ENCODE peak calls at places on chromosomes 1 and 21, in four cellular contexts. X is IMR-90, E is H9, I is H1. V is an unnamed sample.

GRCh38 chr1:152328801-152329391 is 3.9 kb upstream of the FLG start:
- DNase-seq in E (no peak), I (no peak), X (no peak), V (no peak)

GRCh38 chr1:113109908-113110554 is 37.0 kb downstream of the LRIG2 start:
- DNase-seq in E (no peak), I (no peak), X (peak; percentile 98), V (no peak)

GRCh38 chr21:45202889-45203288 is 84.8 kb downstream of the POFUT2 start:
- DNase-seq in X (no peak), E (no peak), I (no peak), V (no peak)

GRCh38 chr1:4700801-4701200 is 46.4 kb downstream of the AJAP1 start:
- DNase-seq in E (no peak), I (no peak), X (no peak), V (no peak)

GRCh38 chr1:230867903-230868735 is at the start of gene C1orf198:
- DNase-seq in E (peak; percentile 85), X (no peak), I (no peak), V (peak; percentile 71)

GRCh38 chr1:201740086-201740541 is 88.8 kb upstream of the IPO9 start:
- DNase-seq in X (no peak), E (peak; percentile 56), I (no peak), V (peak; percentile 72)

GRCh38 chr1:109466440-109467300 is at the start of gene SYPL2:
- DNase-seq in I (no peak), E (peak; percentile 81), X (peak; percentile 12), V (peak; percentile 42)

GRCh38 chr1:154334647-154335350 is 9.5 kb downstream of the ATP8B2 start:
- DNase-seq in X (peak; percentile 82), E (peak; percentile 85), I (no peak), V (peak; percentile 89)

GRCh38 chr1:111880866-111881837 is 108.3 kb downstream of the KCND3 start:
- DNase-seq in E (no peak), I (no peak), X (no peak), V (no peak)

GRCh38 chr1:185645201-185645640 is 89.0 kb upstream of the HMCN1 start:
- DNase-seq in E (no peak), I (peak; percentile 13), X (no peak), V (peak; percentile 94)

GRCh38 chr21:42081138-42081537 is 10.0 kb downstream of the UMODL1 start:
- DNase-seq in E (no peak), X (no peak), I (no peak), V (no peak)

GRCh38 chr1:230270940-230271325 is 155.2 kb downstream of the PGBD5 start:
- DNase-seq in I (no peak), X (no peak), E (no peak), V (no peak)

GRCh38 chr1:241934181-241934815 is 23.3 kb upstream of the BECN2 start:
- DNase-seq in I (peak; percentile 13), X (no peak), E (peak; percentile 77), V (peak; percentile 96)

GRCh38 chr1:209202826-209203439 is 380.6 kb upstream of the CAMK1G start:
- DNase-seq in I (no peak), E (no peak), X (peak; percentile 64), V (peak; percentile 62)

GRCh38 chr1:40664167-40664537 is 1.3 kb downstream of the RIMS3 start:
- DNase-seq in E (no peak), X (no peak), I (no peak), V (no peak)

GRCh38 chr1:6270432-6270831 is 9.5 kb upstream of the GPR153 start:
- DNase-seq in I (no peak), X (no peak), E (no peak), V (no peak)

DNA sequence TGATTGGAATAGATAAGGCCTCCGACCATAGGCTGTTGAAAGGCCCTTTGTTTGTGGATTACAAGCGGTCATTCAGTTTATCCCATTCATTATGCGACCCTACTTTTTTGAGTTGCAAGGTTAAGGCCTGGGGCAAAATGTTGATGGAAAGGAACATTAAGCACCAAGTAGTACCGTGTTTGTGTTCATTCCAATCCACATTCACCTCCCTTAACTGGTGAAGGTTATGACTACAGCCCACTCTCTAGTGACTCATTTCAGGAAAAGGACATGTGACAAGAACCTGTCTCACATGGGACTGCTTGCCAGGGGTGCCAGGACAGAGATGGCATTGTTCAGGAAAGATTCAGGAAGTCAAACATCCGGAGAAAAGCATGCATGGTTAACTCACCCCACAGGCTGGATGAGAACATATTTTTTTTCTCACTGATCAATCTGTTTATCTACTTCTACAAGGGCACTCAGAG is 81.6 kb downstream of the CD58 start:
- DNase-seq in I (no peak), X (peak; percentile 32), E (no peak), V (peak; percentile 77)
- H4K5ac ChIP-seq in I (peak overlapping the region; percentile 22), X (no peak overlapping the region), E (no peak overlapping the region), V (no peak overlapping the region)

DNA sequence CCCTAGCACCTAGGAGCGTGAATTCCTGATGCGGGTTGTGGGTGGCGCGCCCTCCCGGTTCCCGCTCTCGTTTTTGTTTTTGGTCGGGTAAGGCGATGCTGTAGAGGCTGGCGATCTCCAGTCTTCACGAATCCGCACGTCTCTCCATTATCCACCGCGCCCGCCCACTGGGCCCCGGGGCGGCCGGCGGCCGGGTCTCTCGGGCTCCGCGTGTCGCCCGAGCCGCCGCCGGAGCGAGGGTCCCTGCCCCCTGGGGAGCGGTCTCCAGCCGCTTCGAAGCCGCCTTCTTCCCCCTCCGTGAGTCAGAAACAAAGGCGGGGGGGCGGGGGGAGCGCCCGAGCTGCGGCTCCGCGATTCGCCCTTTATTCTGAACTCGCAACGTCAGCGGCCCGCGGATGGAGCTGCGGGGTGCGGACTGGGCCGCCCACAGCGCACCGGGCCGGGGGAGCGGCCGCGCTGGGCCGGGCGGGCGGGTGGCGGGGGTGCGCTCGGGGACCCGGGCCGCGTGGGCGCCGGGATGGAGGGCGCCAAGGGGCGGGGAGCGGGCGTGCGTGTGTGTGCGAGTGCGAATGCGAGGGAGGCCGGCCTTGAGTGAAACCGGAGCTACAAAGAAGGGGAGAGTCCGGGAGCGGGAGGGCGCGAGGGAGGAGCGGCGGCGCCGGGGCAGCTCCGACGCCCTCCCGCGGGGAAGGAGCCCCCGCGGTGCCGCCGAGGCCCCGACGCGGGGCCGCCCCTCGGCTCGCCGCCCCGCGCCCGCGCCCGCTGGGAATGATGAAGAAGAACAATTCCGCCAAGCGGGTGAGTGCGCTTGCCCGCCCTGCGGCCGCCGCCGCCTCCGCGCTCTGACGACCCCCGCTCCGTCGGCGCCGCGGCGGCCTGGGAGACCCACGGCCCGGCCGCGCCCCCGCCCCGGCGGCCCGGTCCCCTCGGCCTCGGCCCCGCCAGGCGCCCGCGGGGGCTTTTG is at the start of gene PLEKHO1:
- DNase-seq in X (peak; percentile 85), E (peak; percentile 59), I (no peak), V (peak; percentile 55)
- H4K5ac ChIP-seq in X (peak within 1 kb of the TSS; percentile 97), E (no peak within 1 kb of the TSS), I (peak within 1 kb of the TSS; percentile 9), V (no peak within 1 kb of the TSS)

GRCh38 chr21:35448876-35449599 is 399.9 kb upstream of the RUNX1 start:
- DNase-seq in I (no peak), X (no peak), E (no peak), V (no peak)
- H4K5ac ChIP-seq in I (no peak overlapping the region), X (no peak overlapping the region), E (no peak overlapping the region), V (no peak overlapping the region)

DNA sequence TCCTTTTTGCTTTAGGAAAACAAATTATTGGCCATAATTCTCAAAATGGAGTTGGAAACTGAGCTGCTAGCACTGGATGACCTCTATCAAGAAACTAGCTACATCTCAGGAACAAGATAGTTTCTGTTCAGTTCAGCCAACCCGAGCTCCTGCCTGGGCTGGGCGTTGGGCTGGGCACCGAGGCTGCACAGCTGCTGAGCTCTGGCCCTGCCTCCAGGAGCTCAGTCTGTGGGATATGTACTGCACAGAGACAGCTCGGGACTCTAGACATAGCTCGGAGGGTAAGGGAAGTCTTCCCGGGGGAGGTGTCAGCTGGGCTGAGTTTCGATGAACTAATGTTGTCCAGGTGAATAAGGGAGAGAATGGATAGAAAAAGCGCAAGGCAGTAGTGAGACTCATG is 24.5 kb upstream of the SLC1A7 start:
- DNase-seq in I (no peak), X (no peak), E (no peak), V (no peak)
- H4K5ac ChIP-seq in I (no peak overlapping the region), X (no peak overlapping the region), E (no peak overlapping the region), V (no peak overlapping the region)

DNA sequence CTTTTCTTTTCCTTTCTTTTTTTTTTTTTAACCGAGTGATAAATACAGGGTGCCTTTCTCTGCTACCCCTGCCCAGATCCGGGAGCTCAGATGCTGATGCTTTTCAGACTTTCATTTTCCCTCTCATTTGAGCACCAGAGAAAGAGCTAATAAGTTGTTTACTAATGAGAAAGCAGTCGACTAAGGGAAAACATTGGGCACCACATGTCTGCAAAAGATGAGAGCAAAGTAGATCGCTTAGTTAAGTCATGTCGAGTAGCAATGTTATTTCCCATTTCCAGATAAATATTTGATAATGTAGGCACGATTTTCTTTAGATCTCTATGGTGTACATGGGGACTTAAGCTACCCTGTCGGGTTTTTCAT is 1.1 kb downstream of the PKN2 start:
- DNase-seq in I (no peak), X (no peak), E (no peak), V (no peak)
- H4K5ac ChIP-seq in I (peak overlapping the region; percentile 86), X (no peak overlapping the region), E (no peak overlapping the region), V (no peak overlapping the region)

GRCh38 chr1:162003061-162003824 is 20.4 kb downstream of the OLFML2B start:
- DNase-seq in I (no peak), X (peak; percentile 86), E (no peak), V (no peak)
- H4K5ac ChIP-seq in I (no peak overlapping the region), X (no peak overlapping the region), E (no peak overlapping the region), V (no peak overlapping the region)

GRCh38 chr1:229131243-229132105 is 139.4 kb upstream of the RAB4A start:
- DNase-seq in E (no peak), I (no peak), X (no peak), V (no peak)
- H4K5ac ChIP-seq in E (no peak overlapping the region), I (no peak overlapping the region), X (no peak overlapping the region), V (no peak overlapping the region)

DNA sequence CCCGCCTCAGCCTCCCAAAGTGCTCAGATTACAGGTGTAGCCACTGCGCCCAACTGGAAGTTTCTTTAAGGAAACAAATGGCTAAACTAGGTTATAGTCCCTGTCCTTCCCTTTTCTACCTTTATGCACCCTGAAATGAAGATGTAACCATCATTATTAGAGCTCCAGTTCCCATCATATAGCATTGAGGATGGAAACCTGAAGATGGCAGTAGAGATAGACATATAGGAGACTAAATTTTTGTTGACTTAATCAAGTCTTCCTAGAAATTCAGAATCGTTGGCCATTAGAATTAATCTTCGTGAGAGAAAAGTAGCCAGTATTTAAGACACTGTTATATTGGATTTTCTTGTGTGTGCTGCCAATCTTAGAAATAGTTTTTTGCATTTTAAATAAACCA is 1016.3 kb upstream of the NCAM2 start:
- DNase-seq in X (no peak), E (no peak), I (no peak), V (peak; percentile 19)
- H4K5ac ChIP-seq in X (no peak overlapping the region), E (no peak overlapping the region), I (no peak overlapping the region), V (no peak overlapping the region)

GRCh38 chr1:36414384-36414783 is 16.7 kb upstream of the LSM10 start:
- DNase-seq in I (no peak), X (no peak), E (no peak), V (no peak)
- H4K5ac ChIP-seq in I (no peak overlapping the region), X (no peak overlapping the region), E (no peak overlapping the region), V (no peak overlapping the region)

V was measured in mesendoderm.